ENCODE peak calls at places on chromosome 14, in four cellular contexts. F is K562, W is HepG2, V is GM12878. M is an unnamed sample.

GRCh38 chr14:67987596-67987995 is 168.0 kb downstream of the RAD51B start:
- DNase-seq in F (no peak), W (no peak), V (no peak), M (no peak)

GRCh38 chr14:26761532-26761931 is 163.7 kb upstream of the NOVA1 start:
- DNase-seq in F (no peak), W (no peak), V (no peak), M (no peak)

GRCh38 chr14:49907186-49907585 is 14.3 kb downstream of the ARF6 start:
- DNase-seq in F (no peak), W (no peak), V (no peak), M (no peak)

GRCh38 chr14:54098536-54098935 is 141.9 kb upstream of the BMP4 start:
- DNase-seq in F (no peak), W (no peak), V (no peak), M (no peak)

GRCh38 chr14:93331375-93332031 is 1.3 kb downstream of the BTBD7 start:
- DNase-seq in F (no peak), W (no peak), V (no peak), M (no peak)

GRCh38 chr14:99383457-99384428 is 96.9 kb downstream of the SETD3 start:
- DNase-seq in F (no peak), W (no peak), V (no peak), M (no peak)

GRCh38 chr14:34018564-34019244 is 67.8 kb upstream of the EGLN3 start:
- DNase-seq in F (no peak), W (no peak), V (peak; percentile 45), M (no peak)

GRCh38 chr14:60862283-60862682 is 118.6 kb downstream of the TRMT5 start:
- DNase-seq in F (no peak), W (no peak), V (no peak), M (no peak)

GRCh38 chr14:89013098-89013504 is 188.7 kb downstream of the TTC8 start:
- DNase-seq in F (peak; percentile 70), W (peak; percentile 90), V (no peak), M (peak; percentile 68)

GRCh38 chr14:92500491-92500941 is 13.1 kb upstream of the RIN3 start:
- DNase-seq in F (no peak), W (peak; percentile 67), V (no peak), M (no peak)

GRCh38 chr14:65237023-65237814 is 134.9 kb upstream of the MAX start:
- DNase-seq in F (no peak), W (no peak), V (no peak), M (no peak)

GRCh38 chr14:31951638-31951964 is 125.5 kb upstream of the ARHGAP5 start:
- DNase-seq in F (no peak), W (no peak), V (no peak), M (no peak)

GRCh38 chr14:31952573-31952972 is 124.5 kb upstream of the ARHGAP5 start:
- DNase-seq in F (no peak), W (no peak), V (no peak), M (no peak)

GRCh38 chr14:31953210-31953609 is 123.9 kb upstream of the ARHGAP5 start:
- DNase-seq in F (no peak), W (no peak), V (no peak), M (no peak)

GRCh38 chr14:31955941-31956579 is 121.0 kb upstream of the ARHGAP5 start:
- DNase-seq in F (no peak), W (no peak), V (no peak), M (no peak)

DNA sequence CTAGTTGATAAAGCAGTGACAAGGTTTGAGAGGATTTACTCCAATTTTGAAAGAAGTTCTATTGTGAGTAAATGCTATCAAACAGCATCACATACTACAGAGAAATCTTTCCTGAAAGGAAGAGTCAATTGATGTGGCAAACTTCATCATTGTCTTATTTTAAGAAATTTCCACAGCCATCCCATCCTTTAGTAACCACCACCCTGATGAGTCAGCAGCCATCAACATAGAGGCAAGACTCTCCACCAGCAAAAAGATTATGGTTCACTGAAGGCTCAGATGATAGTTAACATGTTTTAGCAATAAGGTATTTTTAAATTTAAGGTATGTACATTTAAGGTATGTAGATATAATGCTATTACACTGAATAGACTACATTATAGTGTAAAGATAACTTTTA is 122.1 kb upstream of the ARHGAP5 start:
- DNase-seq in F (no peak), W (no peak), V (no peak), M (no peak)
- TF ChIP-seq CBFB in F (no peak), W (no peak), V (no peak), M (no peak)

GRCh38 chr14:105495990-105496830 is 5.2 kb downstream of the TEDC1 start:
- DNase-seq in F (no peak), W (peak; percentile 85), V (no peak), M (peak; percentile 8)
- TF ChIP-seq CBFB in F (no peak), W (peak; percentile 97), V (no peak), M (no peak)

GRCh38 chr14:101134161-101134631 is 230.7 kb upstream of the RTL1 start:
- DNase-seq in F (no peak), W (no peak), V (no peak), M (no peak)

GRCh38 chr14:101137234-101137633 is 233.7 kb upstream of the RTL1 start:
- DNase-seq in F (no peak), W (no peak), V (no peak), M (no peak)

GRCh38 chr14:101135796-101136742 is 232.5 kb upstream of the RTL1 start:
- DNase-seq in F (no peak), W (no peak), V (no peak), M (no peak)

GRCh38 chr14:101133068-101133467 is 229.5 kb upstream of the RTL1 start:
- DNase-seq in F (no peak), W (no peak), V (no peak), M (no peak)

DNA sequence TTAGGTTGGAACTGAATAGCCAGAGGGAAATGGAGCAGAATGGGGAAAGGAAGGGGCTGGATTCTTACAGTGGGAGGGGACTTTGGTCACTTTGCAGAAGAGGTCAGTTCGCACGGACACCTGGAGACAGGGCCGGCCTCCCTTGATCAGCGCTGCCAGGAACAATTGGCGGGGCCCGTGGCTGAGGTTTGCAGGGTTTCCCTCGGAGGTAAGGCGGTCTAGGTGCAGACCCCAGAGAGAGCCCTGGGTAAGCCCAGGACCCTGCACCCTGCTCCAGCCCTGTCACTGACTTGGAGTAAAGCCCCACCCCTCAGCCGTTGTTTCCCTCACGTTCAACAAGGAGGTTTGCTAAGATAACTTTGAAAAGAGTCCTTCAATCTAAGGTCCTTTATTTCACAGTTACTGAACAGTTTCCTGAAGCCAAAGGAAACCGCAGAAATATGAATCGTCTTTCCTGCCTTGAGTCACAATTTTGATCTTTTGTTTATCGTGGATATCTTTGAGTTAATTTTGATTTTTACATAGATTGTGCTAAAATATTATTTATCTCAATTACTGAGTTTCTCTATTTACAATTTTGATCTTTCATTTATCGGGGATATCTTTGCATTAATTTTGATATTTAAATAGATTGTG is 231.4 kb upstream of the RTL1 start:
- DNase-seq in F (no peak), W (no peak), V (no peak), M (no peak)
- TF ChIP-seq CBFB in F (no peak), W (no peak), V (no peak), M (no peak)

DNA sequence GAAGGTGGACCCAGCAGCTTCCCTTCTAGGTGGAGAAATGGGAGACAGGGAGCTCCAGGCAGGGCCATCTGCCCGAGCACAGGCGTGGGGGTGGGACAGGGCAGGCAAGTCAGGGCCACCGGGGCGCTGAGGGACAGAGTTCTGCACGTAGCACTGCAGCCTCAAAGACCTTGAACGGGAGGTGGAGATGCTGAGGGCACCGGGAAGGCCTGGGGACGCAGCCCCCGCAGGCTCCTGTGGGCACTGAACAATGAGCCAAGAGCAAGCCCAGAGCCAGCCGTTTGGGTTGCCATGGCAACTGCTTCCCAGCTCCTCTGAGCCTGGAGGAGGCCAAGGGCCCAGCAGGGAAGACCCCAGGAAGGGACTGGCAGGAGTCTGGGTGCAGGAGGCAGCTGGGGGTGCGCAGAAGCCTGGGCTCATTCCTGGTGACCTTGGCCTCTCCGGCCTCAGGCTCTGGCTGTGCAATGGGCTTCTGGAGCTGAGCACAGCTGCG is 3.4 kb downstream of the LBHD2 start:
- DNase-seq in F (no peak), W (no peak), V (no peak), M (no peak)
- TF ChIP-seq CBFB in F (no peak), W (no peak), V (no peak), M (no peak)

GRCh38 chr14:104894331-104895206 is 29.5 kb downstream of the CEP170B start:
- DNase-seq in F (no peak), W (no peak), V (no peak), M (no peak)
- TF ChIP-seq CBFB in F (no peak), W (no peak), V (no peak), M (no peak)

GRCh38 chr14:105168496-105168978 is at the start of gene JAG2:
- DNase-seq in F (peak; percentile 86), W (no peak), V (no peak), M (peak; percentile 70)

GRCh38 chr14:105168093-105168420 is 519 bp downstream of the JAG2 start:
- DNase-seq in F (peak; percentile 41), W (no peak), V (no peak), M (no peak)

GRCh38 chr14:105171004-105171673 is 2.6 kb upstream of the JAG2 start:
- DNase-seq in F (no peak), W (no peak), V (no peak), M (no peak)

GRCh38 chr14:105168979-105169507 is 467 bp upstream of the JAG2 start:
- DNase-seq in F (peak; percentile 82), W (no peak), V (no peak), M (peak; percentile 76)

DNA sequence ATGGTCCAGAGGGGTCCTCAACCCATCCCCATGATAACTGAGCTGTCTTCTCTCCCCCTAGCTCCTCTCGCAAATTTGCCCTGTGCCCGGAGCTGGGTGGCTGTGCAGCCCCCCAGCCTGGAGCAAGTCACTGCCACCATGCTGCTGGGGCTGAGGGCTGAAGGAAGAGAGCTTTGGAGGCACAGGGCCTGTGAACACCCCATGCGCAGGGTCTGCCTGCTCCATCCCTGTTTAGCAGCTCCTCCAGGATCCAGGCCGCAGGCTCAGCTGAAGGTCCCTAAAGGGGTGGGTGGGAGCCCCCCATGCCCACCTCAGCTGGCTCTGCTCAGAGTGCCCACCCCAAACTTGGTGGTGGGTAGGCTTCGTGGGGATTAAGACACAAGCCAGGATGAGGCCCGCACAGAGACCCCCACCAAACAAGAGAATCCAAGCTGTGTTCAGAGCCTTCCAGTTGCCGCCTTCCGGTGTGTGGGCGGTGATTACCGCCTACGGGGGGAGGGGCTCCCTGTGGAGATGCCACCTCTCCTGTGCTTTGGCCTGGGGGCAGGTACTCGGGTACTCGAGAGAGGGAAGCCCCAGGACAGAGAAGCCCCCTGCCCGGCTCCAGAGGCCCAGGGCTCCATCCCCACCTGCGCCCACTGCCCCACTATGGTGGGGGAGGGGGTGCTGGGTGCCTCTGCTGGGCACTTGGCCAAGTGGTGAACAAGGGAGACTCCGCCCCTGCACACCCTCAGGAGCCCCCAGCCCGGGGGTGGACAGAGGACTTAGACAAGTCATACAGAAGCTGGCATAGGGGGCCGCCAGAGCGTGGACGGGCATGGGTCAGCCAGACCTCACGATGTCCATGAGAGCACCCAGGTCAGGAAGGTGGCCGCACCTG is 1.4 kb upstream of the JAG2 start:
- DNase-seq in F (no peak), W (no peak), V (no peak), M (no peak)
- TF ChIP-seq CBFB in F (no peak), W (no peak), V (no peak), M (no peak)

DNA sequence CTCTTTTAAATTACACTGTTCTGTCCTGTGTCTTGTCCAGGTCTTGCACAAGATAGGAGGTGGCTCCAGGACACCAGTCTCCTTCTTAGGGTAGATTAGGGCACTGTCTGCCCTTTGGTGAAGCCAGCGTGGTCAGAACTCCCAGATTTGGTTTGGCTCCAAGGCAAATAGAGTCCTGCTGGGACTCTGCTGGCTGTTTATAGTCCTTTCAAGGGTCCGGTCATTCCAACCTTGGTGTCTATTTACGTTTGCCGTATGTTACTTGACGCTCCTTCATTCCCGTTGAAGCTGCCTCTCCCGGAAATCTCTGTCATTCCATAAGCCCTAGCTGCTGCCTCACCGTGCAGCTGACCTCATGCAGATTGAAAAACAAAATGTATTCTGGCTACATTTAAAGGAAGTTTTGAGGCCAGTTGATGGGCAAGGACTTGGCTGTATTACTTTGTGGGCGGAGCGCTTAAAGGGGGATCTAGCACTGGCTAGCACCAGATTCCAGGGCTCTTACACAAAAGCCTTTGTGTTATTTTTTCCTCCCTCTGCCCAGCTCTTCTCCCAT is 180.6 kb downstream of the AKAP6 start:
- DNase-seq in F (no peak), W (peak; percentile 50), V (no peak), M (no peak)
- TF ChIP-seq CBFB in F (no peak), W (no peak), V (no peak), M (no peak)

M was measured in WTC11.